ENCODE peak calls at places on chromosomes 13 and 19, in four cellular contexts. One of them, this sample, is unnamed.

GRCh38 chr13:105599477-105600037 is 935.9 kb downstream of the EFNB2 start:
- DNase-seq in GM10248: no peak
- DNase-seq in IMR-90: no peak
- DNase-seq in kidney: no peak
- DNase-seq in this sample: no peak

GRCh38 chr19:34692541-34692940 is 15.1 kb downstream of the ZNF302 start:
- DNase-seq in IMR-90: no peak
- DNase-seq in GM10248: no peak
- DNase-seq in kidney: no peak
- DNase-seq in this sample: no peak

GRCh38 chr13:97627566-97627965 is 193.6 kb downstream of the RAP2A start:
- DNase-seq in IMR-90: peak; percentile 95
- DNase-seq in GM10248: no peak
- DNase-seq in kidney: peak; percentile 77
- DNase-seq in this sample: no peak

GRCh38 chr13:109154546-109154945 is 525.1 kb downstream of the MYO16 start:
- DNase-seq in GM10248: no peak
- DNase-seq in kidney: no peak
- DNase-seq in IMR-90: no peak
- DNase-seq in this sample: no peak

GRCh38 chr19:7736148-7736547 is 4.2 kb upstream of the CLEC4G start:
- DNase-seq in IMR-90: no peak
- DNase-seq in GM10248: no peak
- DNase-seq in kidney: peak; percentile 4
- DNase-seq in this sample: no peak

GRCh38 chr19:56167064-56167578 is 8.7 kb upstream of the GALP start:
- DNase-seq in GM10248: no peak
- DNase-seq in IMR-90: no peak
- DNase-seq in kidney: no peak
- DNase-seq in this sample: no peak

GRCh38 chr19:55493052-55493649 is 4.9 kb downstream of the SSC5D start:
- DNase-seq in kidney: no peak
- DNase-seq in GM10248: no peak
- DNase-seq in IMR-90: peak; percentile 67
- DNase-seq in this sample: no peak

GRCh38 chr19:35559281-35559659 is 4.2 kb downstream of the ATP4A start:
- DNase-seq in IMR-90: no peak
- DNase-seq in kidney: peak; percentile 32
- DNase-seq in GM10248: peak; percentile 77
- DNase-seq in this sample: peak; percentile 72

GRCh38 chr19:374183-374885 is 29.7 kb upstream of the MIER2 start:
- DNase-seq in kidney: no peak
- DNase-seq in IMR-90: no peak
- DNase-seq in GM10248: no peak
- DNase-seq in this sample: no peak

GRCh38 chr13:42638101-42638500 is 64.1 kb downstream of the TNFSF11 start:
- DNase-seq in kidney: no peak
- DNase-seq in IMR-90: no peak
- DNase-seq in GM10248: no peak
- DNase-seq in this sample: no peak

GRCh38 chr19:34350161-34350561 is 14.8 kb upstream of the GPI start:
- DNase-seq in kidney: no peak
- DNase-seq in IMR-90: peak; percentile 43
- DNase-seq in GM10248: no peak
- DNase-seq in this sample: no peak

GRCh38 chr19:23263870-23264590 is 13.8 kb upstream of the ZNF724 start:
- DNase-seq in GM10248: no peak
- DNase-seq in IMR-90: no peak
- DNase-seq in kidney: no peak
- DNase-seq in this sample: no peak

GRCh38 chr13:37869756-37870488 is at the start of gene TRPC4:
- DNase-seq in GM10248: peak; percentile 10
- DNase-seq in IMR-90: peak; percentile 59
- DNase-seq in kidney: peak; percentile 83
- DNase-seq in this sample: peak; percentile 12

GRCh38 chr13:34076943-34077703 is 259.2 kb downstream of the RFC3 start:
- DNase-seq in IMR-90: peak; percentile 1
- DNase-seq in GM10248: no peak
- DNase-seq in kidney: no peak
- DNase-seq in this sample: no peak

GRCh38 chr13:96141032-96141431 is 51.1 kb downstream of the HS6ST3 start:
- DNase-seq in GM10248: no peak
- DNase-seq in IMR-90: peak; percentile 2
- DNase-seq in kidney: no peak
- DNase-seq in this sample: no peak

GRCh38 chr13:103876571-103876970 is 810.4 kb upstream of the SLC10A2 start:
- DNase-seq in GM10248: no peak
- DNase-seq in IMR-90: peak; percentile 1
- DNase-seq in kidney: no peak
- DNase-seq in this sample: no peak

GRCh38 chr19:56808717-56809392 is 31.7 kb downstream of the PEG3 start:
- DNase-seq in kidney: no peak
- DNase-seq in IMR-90: no peak
- DNase-seq in GM10248: no peak
- DNase-seq in this sample: no peak

GRCh38 chr13:52399708-52400107 is 6.3 kb downstream of the THSD1 start:
- DNase-seq in IMR-90: peak; percentile 41
- DNase-seq in kidney: no peak
- DNase-seq in GM10248: no peak
- DNase-seq in this sample: no peak

GRCh38 chr13:104043184-104043583 is 977.0 kb upstream of the SLC10A2 start:
- DNase-seq in IMR-90: peak; percentile 1
- DNase-seq in GM10248: no peak
- DNase-seq in kidney: no peak
- DNase-seq in this sample: no peak

GRCh38 chr19:1935484-1936208 is 5.3 kb upstream of the CSNK1G2 start:
- DNase-seq in kidney: no peak
- DNase-seq in IMR-90: peak; percentile 28
- DNase-seq in GM10248: no peak
- DNase-seq in this sample: no peak

GRCh38 chr19:31385744-31386143 is 36.5 kb upstream of the TSHZ3 start:
- DNase-seq in GM10248: no peak
- DNase-seq in kidney: no peak
- DNase-seq in IMR-90: no peak
- DNase-seq in this sample: no peak

GRCh38 chr19:16899566-16900075 is 10.8 kb downstream of the F2RL3 start:
- DNase-seq in IMR-90: no peak
- DNase-seq in kidney: no peak
- DNase-seq in GM10248: peak; percentile 80
- DNase-seq in this sample: peak; percentile 85

GRCh38 chr13:44818428-44818827 is 170.8 kb downstream of the NUFIP1 start:
- DNase-seq in kidney: no peak
- DNase-seq in IMR-90: peak; percentile 43
- DNase-seq in GM10248: no peak
- DNase-seq in this sample: no peak

GRCh38 chr13:26184791-26185250 is 37.3 kb downstream of the RNF6 start:
- DNase-seq in IMR-90: peak; percentile 74
- DNase-seq in GM10248: peak; percentile 69
- DNase-seq in kidney: no peak
- DNase-seq in this sample: peak; percentile 67

GRCh38 chr19:310141-310651 is 19.0 kb upstream of the PLPP2 start:
- DNase-seq in kidney: peak; percentile 60
- DNase-seq in IMR-90: no peak
- DNase-seq in GM10248: no peak
- DNase-seq in this sample: no peak

GRCh38 chr13:110116072-110116487 is 190.9 kb downstream of the COL4A1 start:
- DNase-seq in GM10248: peak; percentile 69
- DNase-seq in kidney: no peak
- DNase-seq in IMR-90: peak; percentile 60
- DNase-seq in this sample: no peak

GRCh38 chr13:102394158-102395053 is 7.4 kb downstream of the FGF14 start:
- DNase-seq in IMR-90: peak; percentile 73
- DNase-seq in kidney: peak; percentile 98
- DNase-seq in GM10248: peak; percentile 97
- DNase-seq in this sample: peak; percentile 96

GRCh38 chr19:18895038-18895827 is 725 bp downstream of the CERS1 start:
- DNase-seq in kidney: peak; percentile 78
- DNase-seq in IMR-90: no peak
- DNase-seq in GM10248: no peak
- DNase-seq in this sample: peak; percentile 78

GRCh38 chr13:113997845-113998751 is 24.2 kb upstream of the C13orf46 start:
- DNase-seq in kidney: peak; percentile 87
- DNase-seq in GM10248: no peak
- DNase-seq in IMR-90: peak; percentile 79
- DNase-seq in this sample: no peak

GRCh38 chr19:46839752-46840151 is 10.9 kb downstream of the AP2S1 start:
- DNase-seq in IMR-90: no peak
- DNase-seq in kidney: no peak
- DNase-seq in GM10248: no peak
- DNase-seq in this sample: no peak

GRCh38 chr13:49791214-49791752 is 1.2 kb downstream of the KPNA3 start:
- DNase-seq in GM10248: peak; percentile 48
- DNase-seq in kidney: no peak
- DNase-seq in IMR-90: peak; percentile 35
- DNase-seq in this sample: peak; percentile 62
- TF ChIP-seq CTCF in GM10248: peak; percentile 57
- TF ChIP-seq CTCF in kidney: peak; percentile 28
- TF ChIP-seq CTCF in IMR-90: no peak
- TF ChIP-seq CTCF in this sample: peak; percentile 49

DNA sequence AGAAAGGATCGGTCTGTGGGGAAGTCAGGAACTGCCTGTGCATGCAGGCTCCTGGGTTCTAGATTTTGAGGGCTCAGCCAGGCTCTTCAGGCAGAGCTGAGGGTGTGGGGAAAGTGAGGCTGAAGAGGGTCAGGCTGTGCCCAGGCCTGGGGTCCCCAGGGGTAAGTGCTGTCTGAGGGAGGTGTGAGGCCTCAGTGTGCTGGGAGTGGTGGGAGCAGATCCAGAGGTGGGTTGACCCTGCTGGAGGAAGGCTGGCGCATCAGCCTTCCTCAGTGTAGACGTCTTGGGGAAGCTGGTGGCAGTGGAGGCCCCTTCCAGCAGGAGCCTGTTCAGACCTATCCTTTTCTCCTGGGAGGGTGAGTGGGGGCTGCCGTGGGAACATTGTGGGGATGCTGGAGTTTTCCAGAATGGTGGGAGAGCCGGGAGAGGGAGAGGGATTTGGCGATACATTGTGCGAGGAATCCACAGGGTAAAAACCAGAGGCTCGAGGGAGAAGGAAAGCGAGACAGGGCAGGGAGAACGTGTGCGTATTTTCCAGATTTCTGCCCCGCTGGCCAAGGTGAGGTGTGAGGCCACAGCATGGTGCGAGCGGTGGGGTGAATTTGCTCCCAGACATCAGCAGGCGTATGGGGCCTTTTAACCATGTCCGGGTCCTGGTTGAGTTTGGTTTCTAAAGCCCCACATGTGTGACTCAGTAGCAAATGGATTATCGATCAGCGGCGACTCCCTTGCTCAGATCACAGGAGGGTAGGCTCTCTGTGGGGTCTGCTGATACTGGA is 237.7 kb downstream of the TEX29 start:
- DNase-seq in GM10248: no peak
- DNase-seq in IMR-90: no peak
- DNase-seq in kidney: peak; percentile 33
- DNase-seq in this sample: no peak
- TF ChIP-seq CTCF in GM10248: no peak
- TF ChIP-seq CTCF in IMR-90: no peak
- TF ChIP-seq CTCF in kidney: no peak
- TF ChIP-seq CTCF in this sample: no peak

GRCh38 chr19:14073232-14073924 is 792 bp downstream of the MISP3 start:
- DNase-seq in kidney: peak; percentile 91
- DNase-seq in IMR-90: peak; percentile 82
- DNase-seq in GM10248: peak; percentile 83
- DNase-seq in this sample: peak; percentile 92
- TF ChIP-seq CTCF in kidney: peak; percentile 62
- TF ChIP-seq CTCF in IMR-90: peak; percentile 66
- TF ChIP-seq CTCF in GM10248: peak; percentile 90
- TF ChIP-seq CTCF in this sample: peak; percentile 88

DNA sequence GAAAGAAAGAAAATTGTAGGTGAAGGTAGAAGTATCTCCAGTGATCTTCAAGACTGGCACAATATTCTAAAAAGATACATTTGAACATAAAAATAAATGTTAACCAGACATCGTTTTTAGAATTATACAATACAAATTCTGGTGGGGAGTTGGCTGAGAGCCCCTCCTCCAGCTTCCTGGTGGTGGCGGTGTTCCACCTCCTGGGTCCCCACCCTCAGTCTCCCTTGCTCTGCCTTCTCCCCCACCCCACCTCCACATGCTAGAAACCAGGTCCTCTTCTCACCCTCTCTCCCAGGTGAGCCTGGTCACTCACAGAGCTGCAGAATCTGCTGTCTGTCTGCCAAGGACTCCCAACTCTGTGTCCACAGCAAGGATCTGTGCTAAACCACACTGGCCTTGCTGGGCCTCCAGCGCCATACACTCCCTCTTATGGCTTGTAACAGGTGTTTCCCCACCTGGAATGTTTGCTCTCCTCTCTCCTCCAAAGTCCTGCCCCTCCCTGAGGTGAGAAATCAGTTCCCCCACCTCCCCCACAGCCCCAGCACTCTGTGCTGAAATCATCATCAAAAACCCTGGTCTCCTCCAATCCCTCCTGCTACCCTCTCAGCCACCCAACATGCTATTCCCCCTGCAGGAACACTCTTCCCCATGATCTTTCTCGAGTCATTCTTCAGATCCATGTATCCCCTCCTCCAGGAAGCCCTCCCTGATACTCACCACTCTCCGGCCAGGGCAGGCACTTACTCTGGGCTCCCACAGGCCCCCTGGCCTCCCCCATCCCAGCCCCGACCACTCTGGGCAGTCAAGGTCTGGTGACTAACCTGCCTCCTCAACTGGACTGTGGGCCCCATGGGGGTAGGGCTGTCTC is 20.5 kb upstream of the CYP2S1 start:
- DNase-seq in GM10248: no peak
- DNase-seq in kidney: no peak
- DNase-seq in IMR-90: no peak
- DNase-seq in this sample: no peak
- TF ChIP-seq CTCF in GM10248: no peak
- TF ChIP-seq CTCF in kidney: no peak
- TF ChIP-seq CTCF in IMR-90: no peak
- TF ChIP-seq CTCF in this sample: peak; percentile 4

DNA sequence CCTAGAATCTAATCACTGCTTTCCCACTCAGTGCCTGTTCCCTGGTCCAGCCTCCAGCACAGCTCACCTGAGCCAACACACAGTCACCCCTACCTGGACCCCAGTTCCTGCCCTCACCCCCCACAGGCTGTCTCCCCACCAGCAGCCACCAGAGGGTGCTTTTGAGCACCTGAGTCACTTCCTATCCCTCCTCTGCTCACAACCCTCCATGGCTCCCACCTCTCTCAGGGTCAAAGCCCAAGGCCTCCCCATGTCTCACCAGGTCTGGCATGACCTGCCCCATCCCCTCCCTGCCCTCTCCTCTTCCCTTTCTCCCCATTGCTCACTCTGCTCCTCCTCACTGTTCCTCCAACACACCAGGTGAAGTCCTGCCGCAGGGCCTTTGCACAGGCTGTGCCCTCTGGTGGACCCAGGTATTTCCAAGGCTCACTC is 7.1 kb upstream of the DPP9 start:
- DNase-seq in IMR-90: no peak
- DNase-seq in kidney: no peak
- DNase-seq in GM10248: peak; percentile 58
- DNase-seq in this sample: no peak
- TF ChIP-seq CTCF in IMR-90: peak; percentile 39
- TF ChIP-seq CTCF in kidney: no peak
- TF ChIP-seq CTCF in GM10248: peak; percentile 41
- TF ChIP-seq CTCF in this sample: peak; percentile 62

This sample was measured in GM13977.